ENCODE peak calls at places on chromosomes 2 and 18, in ten cellular contexts. O is H54, Q is Caki2, S is SHP77, U is activated gamma-delta T cell, H is IMR-90, V is cerebellum, X is H4, K is WTC11, D is islet precursor cell. B is an unnamed sample.

GRCh38 chr18:76824136-76824676 is 1.8 kb downstream of the ZNF236 start:
- DNase-seq in X (no peak), K (no peak), S (no peak), Q (no peak), V (no peak), U (no peak), D (no peak), H (no peak), O (no peak), B (peak; percentile 23)

GRCh38 chr18:7089369-7089768 is 28.2 kb downstream of the LAMA1 start:
- DNase-seq in U (no peak), O (no peak), K (peak; percentile 18), X (no peak), V (no peak), S (no peak), D (no peak), H (no peak), Q (no peak), B (no peak)

GRCh38 chr2:138476940-138477339 is 24.6 kb upstream of the SPOPL start:
- DNase-seq in Q (no peak), S (no peak), O (no peak), X (no peak), V (no peak), H (no peak), K (no peak), D (no peak), U (no peak), B (no peak)

GRCh38 chr2:39455826-39456225 is 18.7 kb upstream of the MAP4K3 start:
- DNase-seq in U (no peak), K (no peak), D (no peak), X (no peak), H (peak; percentile 55), Q (no peak), S (no peak), O (no peak), V (no peak), B (no peak)

GRCh38 chr2:73291461-73292315 is 1.7 kb downstream of the EGR4 start:
- DNase-seq in H (no peak), S (no peak), V (peak; percentile 48), K (peak; percentile 70), O (no peak), Q (no peak), D (peak; percentile 80), U (no peak), X (no peak), B (peak; percentile 84)

GRCh38 chr2:26018184-26018716 is 15.6 kb upstream of the RAB10 start:
- DNase-seq in O (peak; percentile 85), X (peak; percentile 68), D (peak; percentile 95), Q (peak; percentile 87), K (peak; percentile 47), U (no peak), H (peak; percentile 88), V (no peak), S (peak; percentile 14), B (peak; percentile 78)

GRCh38 chr2:101776172-101777043 is 78.9 kb downstream of the MAP4K4 start:
- DNase-seq in S (no peak), K (peak; percentile 49), H (no peak), O (no peak), X (no peak), Q (no peak), D (peak; percentile 69), U (no peak), V (peak; percentile 36), B (peak; percentile 40)

GRCh38 chr2:186575302-186575701 is 14.6 kb upstream of the ITGAV start:
- DNase-seq in K (no peak), D (peak; percentile 94), U (no peak), O (peak; percentile 58), X (peak; percentile 99), V (no peak), S (no peak), H (peak; percentile 99), Q (peak; percentile 96), B (peak; percentile 76)

GRCh38 chr18:76490701-76491171 is 4.3 kb downstream of the ZNF516 start:
- DNase-seq in H (peak; percentile 32), Q (no peak), S (no peak), D (peak; percentile 76), X (peak; percentile 41), V (no peak), K (peak; percentile 50), U (no peak), O (no peak), B (peak; percentile 53)

GRCh38 chr2:230130668-230131364 is 62.1 kb upstream of the SLC16A14 start:
- DNase-seq in U (no peak), O (peak; percentile 67), S (no peak), Q (peak; percentile 8), V (no peak), D (peak; percentile 65), K (no peak), H (peak; percentile 64), X (peak; percentile 15), B (peak; percentile 15)

GRCh38 chr2:98134601-98135000 is 47.6 kb downstream of the VWA3B start:
- DNase-seq in Q (no peak), S (no peak), X (no peak), V (no peak), U (no peak), K (no peak), D (no peak), O (no peak), H (no peak), B (peak; percentile 42)

B was measured in ELF-1.